ENCODE peak calls at places on chromosomes 11 and 22, in six cellular contexts. U is heart right ventricle, W is tibial nerve, A is right lobe of liver, D is IMR-90, O is uterus. R is an unnamed sample.

GRCh38 chr11:122655527-122656072 is at the start of gene UBASH3B:
- DNase-seq in U (peak; percentile 70), W (peak; percentile 68), A (peak; percentile 79), D (peak; percentile 89), O (peak; percentile 63), R (peak; percentile 88)

GRCh38 chr11:131373756-131374155 is 3.3 kb downstream of the NTM start:
- DNase-seq in U (no peak), W (no peak), A (no peak), D (no peak), O (no peak), R (peak; percentile 76)

GRCh38 chr11:72433455-72434061 is 773 bp downstream of the CLPB start:
- DNase-seq in U (peak; percentile 22), W (peak; percentile 37), A (peak; percentile 43), D (no peak), O (no peak), R (no peak)

GRCh38 chr11:96035031-96035743 is 111.3 kb upstream of the MTMR2 start:
- DNase-seq in U (no peak), W (no peak), A (no peak), D (no peak), O (no peak), R (no peak)

GRCh38 chr11:130179396-130180306 is 20.1 kb downstream of the ST14 start:
- DNase-seq in U (no peak), W (no peak), A (no peak), D (no peak), O (no peak), R (peak; percentile 74)

GRCh38 chr11:75852406-75853017 is 37.5 kb downstream of the UVRAG start:
- DNase-seq in U (no peak), W (no peak), A (no peak), D (no peak), O (no peak), R (no peak)

GRCh38 chr22:40251106-40251505 is 73.4 kb downstream of the TNRC6B start:
- DNase-seq in U (no peak), W (no peak), A (no peak), D (no peak), O (no peak), R (no peak)

GRCh38 chr11:82858556-82859091 is 41.6 kb downstream of the PRCP start:
- DNase-seq in U (no peak), W (no peak), A (no peak), D (peak; percentile 71), O (no peak), R (no peak)

GRCh38 chr11:32531528-32531927 is 52.1 kb upstream of the EIF3M start:
- DNase-seq in U (no peak), W (no peak), A (no peak), D (peak; percentile 11), O (no peak), R (no peak)

GRCh38 chr11:19935507-19935906 is 222.9 kb downstream of the NAV2 start:
- DNase-seq in U (no peak), W (no peak), A (no peak), D (peak; percentile 86), O (no peak), R (no peak)

GRCh38 chr11:129410561-129410960 is 34.9 kb downstream of the BARX2 start:
- DNase-seq in U (no peak), W (no peak), A (no peak), D (no peak), O (no peak), R (no peak)

GRCh38 chr22:39733191-39733590 is 160.4 kb downstream of the ENTHD1 start:
- DNase-seq in U (no peak), W (no peak), A (no peak), D (no peak), O (no peak), R (no peak)

GRCh38 chr11:66639066-66639813 is 737 bp downstream of the RBM4 start:
- DNase-seq in U (no peak), W (peak; percentile 27), A (no peak), D (peak; percentile 42), O (no peak), R (no peak)

GRCh38 chr22:38051900-38052862 is 5.0 kb upstream of the PICK1 start:
- DNase-seq in U (peak; percentile 78), W (peak; percentile 67), A (peak; percentile 79), D (peak; percentile 65), O (peak; percentile 74), R (peak; percentile 93)

GRCh38 chr11:31030375-31030774 is 339.2 kb downstream of the DCDC1 start:
- DNase-seq in U (no peak), W (no peak), A (no peak), D (no peak), O (no peak), R (no peak)

GRCh38 chr11:81987829-81988472 is 745.7 kb downstream of the FAM181B start:
- DNase-seq in U (no peak), W (no peak), A (peak; percentile 66), D (no peak), O (peak; percentile 35), R (no peak)

GRCh38 chr11:39541945-39542351 is 1917.5 kb downstream of the LRRC4C start:
- DNase-seq in U (no peak), W (no peak), A (no peak), D (no peak), O (no peak), R (no peak)

GRCh38 chr11:66815646-66816045 is 27.6 kb upstream of the RCE1 start:
- DNase-seq in U (no peak), W (no peak), A (no peak), D (peak; percentile 43), O (no peak), R (no peak)

GRCh38 chr22:30861131-30861530 is 107.4 kb downstream of the MORC2 start:
- DNase-seq in U (no peak), W (no peak), A (no peak), D (no peak), O (no peak), R (no peak)

GRCh38 chr11:90840071-90840470 is 617.2 kb upstream of the CHORDC1 start:
- DNase-seq in U (no peak), W (no peak), A (no peak), D (no peak), O (no peak), R (no peak)

GRCh38 chr11:32290783-32291182 is 144.6 kb downstream of the WT1 start:
- DNase-seq in U (no peak), W (no peak), A (no peak), D (no peak), O (no peak), R (no peak)

GRCh38 chr22:20464096-20464614 is 26.5 kb upstream of the SCARF2 start:
- DNase-seq in U (no peak), W (no peak), A (no peak), D (no peak), O (no peak), R (no peak)

GRCh38 chr11:108545909-108546501 is 47.6 kb downstream of the EXPH5 start:
- DNase-seq in U (no peak), W (no peak), A (no peak), D (no peak), O (no peak), R (no peak)

GRCh38 chr22:45626198-45626651 is 45.4 kb upstream of the ATXN10 start:
- DNase-seq in U (no peak), W (no peak), A (no peak), D (no peak), O (no peak), R (peak; percentile 63)

GRCh38 chr11:132134322-132134721 is 763.9 kb downstream of the NTM start:
- DNase-seq in U (no peak), W (no peak), A (no peak), D (peak; percentile 62), O (no peak), R (no peak)

GRCh38 chr11:122538060-122538459 is 117.5 kb upstream of the UBASH3B start:
- DNase-seq in U (no peak), W (no peak), A (no peak), D (no peak), O (no peak), R (no peak)

GRCh38 chr11:123654566-123655081 is at the start of gene SCN3B:
- DNase-seq in U (peak; percentile 66), W (no peak), A (no peak), D (peak; percentile 61), O (peak; percentile 63), R (peak; percentile 88)

GRCh38 chr11:33545941-33546340 is 154.7 kb downstream of the C11orf91 start:
- DNase-seq in U (no peak), W (no peak), A (no peak), D (peak; percentile 57), O (no peak), R (no peak)
- H3K27ac ChIP-seq in U (no peak overlapping the region), W (no peak overlapping the region), A (no peak overlapping the region), D (no peak overlapping the region), O (no peak overlapping the region), R (no peak overlapping the region)

GRCh38 chr11:36088234-36088975 is 144.5 kb downstream of the LDLRAD3 start:
- DNase-seq in U (no peak), W (no peak), A (no peak), D (peak; percentile 44), O (no peak), R (no peak)

GRCh38 chr11:36089920-36090319 is 146.1 kb downstream of the LDLRAD3 start:
- DNase-seq in U (no peak), W (no peak), A (no peak), D (no peak), O (no peak), R (no peak)

GRCh38 chr11:36092314-36093030 is 148.6 kb downstream of the LDLRAD3 start:
- DNase-seq in U (no peak), W (no peak), A (no peak), D (peak; percentile 39), O (no peak), R (no peak)

GRCh38 chr11:36091256-36091811 is 147.5 kb downstream of the LDLRAD3 start:
- DNase-seq in U (no peak), W (no peak), A (no peak), D (peak; percentile 79), O (no peak), R (no peak)

DNA sequence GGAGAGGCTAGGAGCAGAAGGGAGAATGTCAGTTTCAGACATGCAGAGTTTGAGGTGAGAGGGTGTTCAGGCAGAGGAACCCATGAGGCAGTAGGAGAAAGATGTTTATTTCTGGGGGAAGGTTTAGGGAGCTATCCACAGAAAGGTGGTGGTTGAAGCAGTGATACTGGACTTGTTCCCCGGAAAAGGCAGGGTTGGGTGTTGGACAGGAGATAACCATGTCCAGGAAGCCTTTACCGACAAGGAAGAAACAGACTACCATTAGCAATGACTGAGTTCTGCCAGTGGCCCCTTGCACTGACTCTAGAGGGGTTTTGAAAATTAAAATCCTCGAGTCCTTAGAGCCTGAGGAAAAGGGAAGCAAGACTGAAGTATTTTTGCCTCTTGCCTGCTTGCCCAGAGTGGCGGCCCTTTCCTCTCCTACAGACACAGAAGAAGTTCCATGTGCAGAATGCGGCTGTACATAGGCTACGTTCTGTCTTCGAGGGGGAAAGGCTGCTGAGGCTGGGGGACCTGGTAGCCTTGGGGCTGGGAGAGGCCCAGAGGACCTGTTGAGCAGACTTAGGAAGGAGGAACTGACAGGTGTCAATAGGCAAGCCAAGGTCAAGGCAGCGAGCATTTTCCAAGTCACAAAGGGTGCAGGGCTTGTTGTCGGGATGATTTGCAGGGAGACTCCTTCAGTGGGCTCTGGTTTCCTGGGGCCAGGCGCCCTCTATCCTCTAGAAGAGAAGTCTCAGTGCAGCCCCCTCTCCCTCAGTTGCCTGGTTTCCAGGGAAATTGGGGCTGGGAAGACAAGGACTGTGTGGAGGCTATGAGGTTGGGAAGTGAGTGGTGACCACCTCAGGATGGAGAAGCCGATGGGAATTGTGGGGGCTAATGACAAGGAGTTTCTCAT is 146.7 kb downstream of the LDLRAD3 start:
- DNase-seq in U (no peak), W (no peak), A (no peak), D (no peak), O (no peak), R (no peak)
- H3K4me3 ChIP-seq in U (no peak overlapping the region), W (no peak overlapping the region), A (no peak overlapping the region), D (no peak overlapping the region), O (no peak overlapping the region), R (no peak overlapping the region)

GRCh38 chr11:46252373-46252914 is 25.0 kb upstream of the CREB3L1 start:
- DNase-seq in U (no peak), W (no peak), A (no peak), D (no peak), O (no peak), R (no peak)
- TF ChIP-seq CTCF in U (no peak), W (no peak), A (no peak), D (no peak), O (no peak), R (no peak)

GRCh38 chr11:63573881-63574855 is 11.0 kb upstream of the PLAAT2 start:
- DNase-seq in U (no peak), W (peak; percentile 46), A (peak; percentile 59), D (peak; percentile 85), O (peak; percentile 49), R (peak; percentile 45)
- H3K27ac ChIP-seq in U (peak overlapping the region; percentile 79), W (peak overlapping the region; percentile 79), A (peak overlapping the region; percentile 66), D (peak overlapping the region; percentile 45), O (peak overlapping the region; percentile 81), R (peak overlapping the region; percentile 74)

R was measured in left lung.